ENCODE peak calls at places on chromosomes 5 and 9, in ten cellular contexts. One of them, this sample, is unnamed.

GRCh38 chr5:120848883-120849282 is 384.8 kb downstream of the PRR16 start:
- DNase-seq in progenitor cell of endocrine pancreas: no peak
- DNase-seq in mesenchymal stem cell: no peak
- DNase-seq in tibial nerve: no peak
- DNase-seq in T-helper 17 cell: no peak
- DNase-seq in NCI-H2081: no peak
- DNase-seq in fibroblast of the aortic adventitia: no peak
- DNase-seq in GM13976: no peak
- DNase-seq in GM04504: no peak
- DNase-seq in endothelial cell: no peak
- DNase-seq in this sample: no peak

GRCh38 chr5:11385251-11385900 is 518.9 kb downstream of the CTNND2 start:
- DNase-seq in fibroblast of the aortic adventitia: no peak
- DNase-seq in NCI-H2081: peak; percentile 84
- DNase-seq in endothelial cell: no peak
- DNase-seq in GM13976: no peak
- DNase-seq in tibial nerve: no peak
- DNase-seq in mesenchymal stem cell: no peak
- DNase-seq in T-helper 17 cell: no peak
- DNase-seq in GM04504: no peak
- DNase-seq in progenitor cell of endocrine pancreas: no peak
- DNase-seq in this sample: no peak

GRCh38 chr9:108469654-108470053 is 386.1 kb downstream of the ACTL7B start:
- DNase-seq in GM04504: no peak
- DNase-seq in T-helper 17 cell: no peak
- DNase-seq in tibial nerve: no peak
- DNase-seq in GM13976: no peak
- DNase-seq in fibroblast of the aortic adventitia: peak; percentile 73
- DNase-seq in NCI-H2081: no peak
- DNase-seq in mesenchymal stem cell: peak; percentile 77
- DNase-seq in progenitor cell of endocrine pancreas: no peak
- DNase-seq in endothelial cell: no peak
- DNase-seq in this sample: no peak

GRCh38 chr5:78649220-78649700 is 688 bp upstream of the LHFPL2 start:
- DNase-seq in fibroblast of the aortic adventitia: peak; percentile 51
- DNase-seq in GM04504: no peak
- DNase-seq in endothelial cell: no peak
- DNase-seq in NCI-H2081: no peak
- DNase-seq in tibial nerve: no peak
- DNase-seq in T-helper 17 cell: no peak
- DNase-seq in mesenchymal stem cell: peak; percentile 33
- DNase-seq in progenitor cell of endocrine pancreas: no peak
- DNase-seq in GM13976: no peak
- DNase-seq in this sample: no peak

GRCh38 chr9:134947265-134947955 is 29.7 kb upstream of the FCN1 start:
- DNase-seq in endothelial cell: no peak
- DNase-seq in fibroblast of the aortic adventitia: no peak
- DNase-seq in tibial nerve: no peak
- DNase-seq in GM13976: no peak
- DNase-seq in GM04504: no peak
- DNase-seq in progenitor cell of endocrine pancreas: no peak
- DNase-seq in mesenchymal stem cell: no peak
- DNase-seq in T-helper 17 cell: no peak
- DNase-seq in NCI-H2081: no peak
- DNase-seq in this sample: no peak

GRCh38 chr9:21527579-21527978 is 45.5 kb upstream of the IFNE start:
- DNase-seq in tibial nerve: no peak
- DNase-seq in GM04504: no peak
- DNase-seq in T-helper 17 cell: no peak
- DNase-seq in mesenchymal stem cell: no peak
- DNase-seq in NCI-H2081: no peak
- DNase-seq in endothelial cell: no peak
- DNase-seq in GM13976: peak; percentile 13
- DNase-seq in progenitor cell of endocrine pancreas: no peak
- DNase-seq in fibroblast of the aortic adventitia: no peak
- DNase-seq in this sample: no peak

GRCh38 chr5:128736567-128736966 is 198.5 kb upstream of the FBN2 start:
- DNase-seq in fibroblast of the aortic adventitia: no peak
- DNase-seq in progenitor cell of endocrine pancreas: no peak
- DNase-seq in T-helper 17 cell: no peak
- DNase-seq in NCI-H2081: no peak
- DNase-seq in GM13976: no peak
- DNase-seq in endothelial cell: no peak
- DNase-seq in mesenchymal stem cell: no peak
- DNase-seq in GM04504: no peak
- DNase-seq in tibial nerve: no peak
- DNase-seq in this sample: no peak

GRCh38 chr5:2921651-2922050 is 170.2 kb upstream of the IRX2 start:
- DNase-seq in endothelial cell: no peak
- DNase-seq in NCI-H2081: no peak
- DNase-seq in tibial nerve: no peak
- DNase-seq in T-helper 17 cell: no peak
- DNase-seq in GM13976: no peak
- DNase-seq in GM04504: no peak
- DNase-seq in mesenchymal stem cell: no peak
- DNase-seq in progenitor cell of endocrine pancreas: no peak
- DNase-seq in fibroblast of the aortic adventitia: no peak
- DNase-seq in this sample: no peak

GRCh38 chr5:154384480-154385235 is 61.1 kb upstream of the SAP30L start:
- DNase-seq in fibroblast of the aortic adventitia: no peak
- DNase-seq in GM04504: no peak
- DNase-seq in NCI-H2081: no peak
- DNase-seq in T-helper 17 cell: no peak
- DNase-seq in GM13976: peak; percentile 78
- DNase-seq in progenitor cell of endocrine pancreas: no peak
- DNase-seq in mesenchymal stem cell: no peak
- DNase-seq in endothelial cell: no peak
- DNase-seq in tibial nerve: no peak
- DNase-seq in this sample: no peak

GRCh38 chr5:171595801-171596231 is 176.4 kb downstream of the FGF18 start:
- DNase-seq in fibroblast of the aortic adventitia: peak; percentile 80
- DNase-seq in endothelial cell: no peak
- DNase-seq in GM04504: no peak
- DNase-seq in tibial nerve: no peak
- DNase-seq in GM13976: no peak
- DNase-seq in T-helper 17 cell: no peak
- DNase-seq in mesenchymal stem cell: peak; percentile 57
- DNase-seq in NCI-H2081: no peak
- DNase-seq in progenitor cell of endocrine pancreas: no peak
- DNase-seq in this sample: no peak

GRCh38 chr5:56680731-56681130 is 134.6 kb upstream of the MAP3K1 start:
- DNase-seq in GM04504: no peak
- DNase-seq in endothelial cell: no peak
- DNase-seq in fibroblast of the aortic adventitia: no peak
- DNase-seq in progenitor cell of endocrine pancreas: no peak
- DNase-seq in GM13976: no peak
- DNase-seq in tibial nerve: no peak
- DNase-seq in T-helper 17 cell: no peak
- DNase-seq in mesenchymal stem cell: no peak
- DNase-seq in NCI-H2081: no peak
- DNase-seq in this sample: no peak

GRCh38 chr5:160837749-160838593 is 14.0 kb downstream of the ATP10B start:
- DNase-seq in fibroblast of the aortic adventitia: peak; percentile 6
- DNase-seq in progenitor cell of endocrine pancreas: no peak
- DNase-seq in tibial nerve: no peak
- DNase-seq in mesenchymal stem cell: no peak
- DNase-seq in GM13976: no peak
- DNase-seq in NCI-H2081: no peak
- DNase-seq in GM04504: peak; percentile 52
- DNase-seq in T-helper 17 cell: no peak
- DNase-seq in endothelial cell: no peak
- DNase-seq in this sample: no peak

GRCh38 chr9:89676281-89676680 is 71.5 kb downstream of the GADD45G start:
- DNase-seq in T-helper 17 cell: no peak
- DNase-seq in GM04504: no peak
- DNase-seq in progenitor cell of endocrine pancreas: no peak
- DNase-seq in GM13976: no peak
- DNase-seq in tibial nerve: no peak
- DNase-seq in NCI-H2081: peak; percentile 99
- DNase-seq in endothelial cell: no peak
- DNase-seq in mesenchymal stem cell: no peak
- DNase-seq in fibroblast of the aortic adventitia: no peak
- DNase-seq in this sample: no peak

GRCh38 chr9:71985070-71985956 is 73.9 kb downstream of the C9orf85 start:
- DNase-seq in GM13976: no peak
- DNase-seq in fibroblast of the aortic adventitia: no peak
- DNase-seq in GM04504: no peak
- DNase-seq in progenitor cell of endocrine pancreas: no peak
- DNase-seq in endothelial cell: no peak
- DNase-seq in T-helper 17 cell: no peak
- DNase-seq in tibial nerve: no peak
- DNase-seq in mesenchymal stem cell: no peak
- DNase-seq in NCI-H2081: no peak
- DNase-seq in this sample: no peak

GRCh38 chr5:96885518-96886338 is 9.4 kb downstream of the ERAP2 start:
- DNase-seq in progenitor cell of endocrine pancreas: no peak
- DNase-seq in fibroblast of the aortic adventitia: no peak
- DNase-seq in GM04504: no peak
- DNase-seq in T-helper 17 cell: no peak
- DNase-seq in GM13976: peak; percentile 44
- DNase-seq in NCI-H2081: no peak
- DNase-seq in tibial nerve: no peak
- DNase-seq in mesenchymal stem cell: no peak
- DNase-seq in endothelial cell: no peak
- DNase-seq in this sample: no peak

GRCh38 chr9:95511232-95511951 is 5.4 kb downstream of the PTCH1 start:
- DNase-seq in GM13976: no peak
- DNase-seq in progenitor cell of endocrine pancreas: no peak
- DNase-seq in GM04504: no peak
- DNase-seq in T-helper 17 cell: no peak
- DNase-seq in endothelial cell: no peak
- DNase-seq in NCI-H2081: peak; percentile 80
- DNase-seq in tibial nerve: peak; percentile 67
- DNase-seq in fibroblast of the aortic adventitia: peak; percentile 70
- DNase-seq in mesenchymal stem cell: peak; percentile 88
- DNase-seq in this sample: no peak

GRCh38 chr5:83914199-83914598 is 193.5 kb upstream of the HAPLN1 start:
- DNase-seq in NCI-H2081: no peak
- DNase-seq in endothelial cell: no peak
- DNase-seq in fibroblast of the aortic adventitia: peak; percentile 32
- DNase-seq in GM13976: no peak
- DNase-seq in tibial nerve: no peak
- DNase-seq in progenitor cell of endocrine pancreas: no peak
- DNase-seq in T-helper 17 cell: no peak
- DNase-seq in mesenchymal stem cell: peak; percentile 37
- DNase-seq in GM04504: no peak
- DNase-seq in this sample: no peak

GRCh38 chr9:112421771-112422222 is 41.9 kb downstream of the HSDL2 start:
- DNase-seq in NCI-H2081: no peak
- DNase-seq in GM04504: no peak
- DNase-seq in endothelial cell: no peak
- DNase-seq in tibial nerve: no peak
- DNase-seq in progenitor cell of endocrine pancreas: no peak
- DNase-seq in GM13976: no peak
- DNase-seq in mesenchymal stem cell: peak; percentile 22
- DNase-seq in fibroblast of the aortic adventitia: no peak
- DNase-seq in T-helper 17 cell: no peak
- DNase-seq in this sample: no peak

GRCh38 chr5:128669803-128670202 is 131.8 kb upstream of the FBN2 start:
- DNase-seq in fibroblast of the aortic adventitia: no peak
- DNase-seq in GM04504: no peak
- DNase-seq in progenitor cell of endocrine pancreas: no peak
- DNase-seq in endothelial cell: no peak
- DNase-seq in NCI-H2081: no peak
- DNase-seq in GM13976: no peak
- DNase-seq in mesenchymal stem cell: peak; percentile 30
- DNase-seq in tibial nerve: no peak
- DNase-seq in T-helper 17 cell: no peak
- DNase-seq in this sample: no peak

GRCh38 chr5:55597014-55597981 is 62.5 kb upstream of the PLPP1 start:
- DNase-seq in T-helper 17 cell: no peak
- DNase-seq in mesenchymal stem cell: peak; percentile 91
- DNase-seq in NCI-H2081: no peak
- DNase-seq in fibroblast of the aortic adventitia: peak; percentile 93
- DNase-seq in tibial nerve: peak; percentile 34
- DNase-seq in GM13976: no peak
- DNase-seq in endothelial cell: no peak
- DNase-seq in GM04504: peak; percentile 82
- DNase-seq in progenitor cell of endocrine pancreas: no peak
- DNase-seq in this sample: no peak

GRCh38 chr5:113770648-113771047 is 257.2 kb downstream of the YTHDC2 start:
- DNase-seq in mesenchymal stem cell: no peak
- DNase-seq in tibial nerve: no peak
- DNase-seq in GM13976: no peak
- DNase-seq in GM04504: no peak
- DNase-seq in NCI-H2081: no peak
- DNase-seq in T-helper 17 cell: no peak
- DNase-seq in progenitor cell of endocrine pancreas: no peak
- DNase-seq in endothelial cell: no peak
- DNase-seq in fibroblast of the aortic adventitia: no peak
- DNase-seq in this sample: no peak

GRCh38 chr5:16774806-16775205 is 158.0 kb upstream of the RETREG1 start:
- DNase-seq in endothelial cell: no peak
- DNase-seq in progenitor cell of endocrine pancreas: no peak
- DNase-seq in mesenchymal stem cell: peak; percentile 89
- DNase-seq in T-helper 17 cell: no peak
- DNase-seq in tibial nerve: no peak
- DNase-seq in NCI-H2081: no peak
- DNase-seq in fibroblast of the aortic adventitia: no peak
- DNase-seq in GM13976: no peak
- DNase-seq in GM04504: no peak
- DNase-seq in this sample: no peak

GRCh38 chr9:83133316-83133715 is 70.4 kb upstream of the RASEF start:
- DNase-seq in GM13976: no peak
- DNase-seq in tibial nerve: no peak
- DNase-seq in endothelial cell: no peak
- DNase-seq in progenitor cell of endocrine pancreas: no peak
- DNase-seq in T-helper 17 cell: no peak
- DNase-seq in GM04504: no peak
- DNase-seq in mesenchymal stem cell: no peak
- DNase-seq in fibroblast of the aortic adventitia: no peak
- DNase-seq in NCI-H2081: no peak
- DNase-seq in this sample: no peak

GRCh38 chr9:136084191-136084944 is 10.7 kb downstream of the NACC2 start:
- DNase-seq in endothelial cell: no peak
- DNase-seq in tibial nerve: no peak
- DNase-seq in GM04504: no peak
- DNase-seq in GM13976: no peak
- DNase-seq in T-helper 17 cell: no peak
- DNase-seq in progenitor cell of endocrine pancreas: no peak
- DNase-seq in NCI-H2081: no peak
- DNase-seq in mesenchymal stem cell: no peak
- DNase-seq in fibroblast of the aortic adventitia: no peak
- DNase-seq in this sample: no peak

GRCh38 chr5:23204111-23204510 is 303.3 kb upstream of the PRDM9 start:
- DNase-seq in mesenchymal stem cell: no peak
- DNase-seq in NCI-H2081: no peak
- DNase-seq in GM04504: no peak
- DNase-seq in T-helper 17 cell: no peak
- DNase-seq in GM13976: no peak
- DNase-seq in fibroblast of the aortic adventitia: no peak
- DNase-seq in progenitor cell of endocrine pancreas: no peak
- DNase-seq in tibial nerve: no peak
- DNase-seq in endothelial cell: no peak
- DNase-seq in this sample: no peak

GRCh38 chr9:73426226-73426625 is 274.6 kb downstream of the ANXA1 start:
- DNase-seq in endothelial cell: no peak
- DNase-seq in mesenchymal stem cell: no peak
- DNase-seq in GM04504: no peak
- DNase-seq in T-helper 17 cell: no peak
- DNase-seq in tibial nerve: no peak
- DNase-seq in NCI-H2081: peak; percentile 37
- DNase-seq in fibroblast of the aortic adventitia: no peak
- DNase-seq in progenitor cell of endocrine pancreas: no peak
- DNase-seq in GM13976: no peak
- DNase-seq in this sample: no peak

GRCh38 chr9:89811896-89812450 is 207.2 kb downstream of the GADD45G start:
- DNase-seq in fibroblast of the aortic adventitia: no peak
- DNase-seq in NCI-H2081: no peak
- DNase-seq in GM13976: no peak
- DNase-seq in tibial nerve: no peak
- DNase-seq in progenitor cell of endocrine pancreas: no peak
- DNase-seq in mesenchymal stem cell: no peak
- DNase-seq in endothelial cell: no peak
- DNase-seq in GM04504: no peak
- DNase-seq in T-helper 17 cell: no peak
- DNase-seq in this sample: no peak

This sample was measured in omental fat pad.